ENCODE peak calls at places on chromosomes 7 and 10, in eight cellular contexts. Q is GM12865; G is IMR-90; F is caudate nucleus; X is suprapubic skin; E is epithelial cell of esophagus; M is CD4-positive, alpha-beta memory T cell; S is activated T-cell treated with anti-CD3 and anti-CD28 coated beads, Interleukin-2, amount 50 U/mL, for 4 hours. N is an unnamed sample.

GRCh38 chr10:12799144-12799543 is 202.4 kb downstream of the CCDC3 start:
- DNase-seq in E (no peak), G (no peak), Q (no peak), F (no peak), M (no peak), S (no peak), X (no peak), N (no peak)

GRCh38 chr7:114214454-114214853 is 200.2 kb upstream of the FOXP2 start:
- DNase-seq in S (no peak), Q (no peak), G (no peak), E (no peak), X (no peak), F (no peak), M (no peak), N (no peak)

GRCh38 chr10:75736889-75737610 is 305.6 kb downstream of the LRMDA start:
- DNase-seq in E (peak), G (no peak), Q (no peak), F (no peak), S (no peak), X (no peak), M (no peak), N (no peak)

GRCh38 chr10:71547841-71548493 is 151.2 kb downstream of the CDH23 start:
- DNase-seq in M (no peak), E (no peak), G (peak), S (no peak), Q (no peak), X (no peak), F (no peak), N (no peak)

GRCh38 chr10:113060221-113061053 is 110.4 kb downstream of the TCF7L2 start:
- DNase-seq in S (no peak), Q (no peak), E (no peak), G (no peak), M (no peak), F (no peak), X (no peak), N (peak)

GRCh38 chr10:71036279-71036535 is 147.8 kb upstream of the PCBD1 start:
- DNase-seq in Q (no peak), M (no peak), G (no peak), E (no peak), X (no peak), F (no peak), S (no peak), N (no peak)

GRCh38 chr7:102426268-102427031 is 6.9 kb upstream of the ORAI2 start:
- DNase-seq in S (peak), Q (peak), X (no peak), G (no peak), F (no peak), E (no peak), M (peak), N (no peak)

GRCh38 chr7:129169171-129169643 is 19.2 kb upstream of the SMO start:
- DNase-seq in G (no peak), E (peak), X (no peak), M (no peak), F (no peak), S (no peak), Q (peak), N (peak)

GRCh38 chr10:103968441-103969391 is 1.8 kb downstream of the SLK start:
- DNase-seq in G (peak), M (no peak), S (no peak), F (no peak), X (no peak), Q (no peak), E (no peak), N (no peak)

GRCh38 chr10:75959209-75959608 is 527.8 kb downstream of the LRMDA start:
- DNase-seq in S (no peak), E (peak), G (peak), F (no peak), Q (no peak), X (no peak), M (no peak), N (no peak)